ENCODE peak calls at places on chromosome 19, in seven cellular contexts. U is fibroblast of lung, I is astrocyte of the spinal cord, N is GM12864, O is Panc1, Z is Caco-2, C is PC-3. M is an unnamed sample.

GRCh38 chr19:10111405-10111811 is at the start of gene P2RY11:
- DNase-seq in N (peak; percentile 69), C (no peak), I (no peak), Z (no peak), O (no peak), U (no peak), M (no peak)

GRCh38 chr19:35253316-35254286 is 4.8 kb downstream of the LSR start:
- DNase-seq in U (no peak), C (no peak), I (no peak), N (no peak), O (no peak), Z (no peak), M (no peak)

GRCh38 chr19:14479985-14480694 is 5.0 kb upstream of the PTGER1 start:
- DNase-seq in U (peak; percentile 32), Z (no peak), N (no peak), O (no peak), I (no peak), C (peak; percentile 40), M (peak; percentile 45)

GRCh38 chr19:32748948-32749347 is 29.4 kb downstream of the TDRD12 start:
- DNase-seq in N (no peak), U (no peak), Z (no peak), I (no peak), O (no peak), C (no peak), M (no peak)

GRCh38 chr19:48466571-48467325 is 2.4 kb upstream of the CYTH2 start:
- DNase-seq in Z (no peak), C (peak; percentile 40), O (no peak), I (peak; percentile 25), U (no peak), N (no peak), M (peak; percentile 47)

GRCh38 chr19:19719798-19720197 is 13.1 kb downstream of the ZNF14 start:
- DNase-seq in U (no peak), C (no peak), O (no peak), I (no peak), N (no peak), Z (no peak), M (no peak)

GRCh38 chr19:36213793-36214387 is 575 bp downstream of the ZNF565 start:
- DNase-seq in N (peak; percentile 25), I (no peak), Z (no peak), C (peak; percentile 1), O (no peak), U (peak; percentile 4), M (peak; percentile 24)

GRCh38 chr19:12137541-12137940 is 2.6 kb downstream of the ZNF20 start:
- DNase-seq in C (peak; percentile 17), Z (no peak), N (no peak), U (no peak), I (no peak), O (no peak), M (no peak)

GRCh38 chr19:49425922-49426592 is 869 bp downstream of the GFY start:
- DNase-seq in C (peak; percentile 37), Z (peak; percentile 73), N (no peak), I (no peak), U (no peak), O (no peak), M (no peak)

GRCh38 chr19:19655051-19655594 is 8.4 kb downstream of the ATP13A1 start:
- DNase-seq in O (no peak), I (no peak), U (no peak), Z (no peak), N (no peak), C (no peak), M (no peak)

GRCh38 chr19:33804021-33804799 is 7.5 kb downstream of the KCTD15 start:
- DNase-seq in N (no peak), C (peak; percentile 62), Z (no peak), U (peak; percentile 70), O (no peak), I (peak; percentile 70), M (peak; percentile 82)

GRCh38 chr19:53903055-53903680 is 5.9 kb upstream of the CACNG7 start:
- DNase-seq in I (peak; percentile 37), O (no peak), U (peak; percentile 33), N (no peak), C (peak; percentile 84), Z (no peak), M (peak; percentile 60)

GRCh38 chr19:41195675-41196497 is 2.9 kb downstream of the CYP2S1 start:
- DNase-seq in U (peak; percentile 36), C (no peak), N (no peak), I (no peak), Z (no peak), O (no peak), M (peak; percentile 64)

GRCh38 chr19:41193420-41194156 is 569 bp downstream of the CYP2S1 start:
- DNase-seq in Z (no peak), N (no peak), C (peak; percentile 10), I (no peak), O (no peak), U (no peak), M (no peak)

GRCh38 chr19:41192574-41193419 is at the start of gene CYP2S1:
- DNase-seq in Z (peak; percentile 90), C (peak; percentile 57), U (peak; percentile 14), I (no peak), O (no peak), N (no peak), M (no peak)

GRCh38 chr19:41198559-41198958 is 5.5 kb downstream of the CYP2S1 start:
- DNase-seq in I (no peak), N (no peak), Z (no peak), O (no peak), U (no peak), C (no peak), M (no peak)

DNA sequence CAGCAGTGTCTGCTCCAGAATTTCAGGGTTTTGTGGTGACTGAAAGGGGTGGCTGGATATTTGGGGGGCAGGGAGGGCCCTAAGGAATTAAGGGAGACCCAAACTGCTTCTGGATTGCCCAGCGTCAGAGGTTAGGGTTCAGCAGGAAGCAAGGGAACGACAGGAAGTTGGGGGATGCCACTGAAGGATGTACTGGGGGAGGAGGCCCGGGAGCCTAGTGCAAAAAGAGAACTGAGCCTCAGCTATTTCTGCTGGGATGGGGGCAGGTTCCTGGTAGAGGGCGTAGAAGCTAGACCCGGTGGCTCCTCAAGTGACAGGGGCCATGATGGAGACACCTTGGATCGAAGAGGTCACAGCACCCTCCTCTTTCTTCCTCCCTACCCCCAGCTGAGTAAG is 1.1 kb downstream of the CYP2S1 start:
- DNase-seq in C (no peak), O (no peak), I (no peak), U (no peak), Z (no peak), N (no peak), M (no peak)
- H3K4me3 ChIP-seq in C (no peak overlapping the region), O (no peak overlapping the region), I (no peak overlapping the region), U (peak overlapping the region; percentile 59), Z (peak overlapping the region; percentile 85), N (no peak overlapping the region), M (no peak overlapping the region)

DNA sequence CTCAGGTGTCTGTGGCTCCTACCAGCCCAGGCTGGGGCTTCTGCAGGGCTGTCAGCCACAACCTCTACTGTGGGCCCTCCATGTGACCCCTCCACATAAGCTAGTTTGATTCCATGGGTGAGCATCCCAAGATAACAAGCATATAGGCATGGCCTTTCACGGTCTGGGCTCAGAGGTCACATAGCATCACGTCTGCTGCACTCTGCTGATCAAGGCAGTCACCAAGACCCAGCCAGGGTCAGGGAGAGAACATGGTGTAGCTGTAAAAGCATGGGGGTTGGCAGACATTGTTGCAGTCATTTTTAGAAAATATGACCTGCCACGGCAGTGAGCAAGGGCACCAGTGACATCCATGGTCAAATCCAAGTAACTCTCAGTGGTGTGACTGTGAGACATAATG is 698.8 kb downstream of the UQCRFS1 start:
- DNase-seq in I (no peak), N (no peak), C (no peak), O (no peak), U (no peak), Z (no peak), M (no peak)
- TF ChIP-seq CTCF in I (no peak), N (no peak), C (no peak), O (no peak), U (no peak), Z (no peak), M (no peak)

GRCh38 chr19:57324992-57325391 is 4.7 kb downstream of the ZNF543 start:
- DNase-seq in I (no peak), O (no peak), U (no peak), C (no peak), N (no peak), Z (no peak), M (no peak)
- H3K4me3 ChIP-seq in I (no peak overlapping the region), O (no peak overlapping the region), U (no peak overlapping the region), C (no peak overlapping the region), N (no peak overlapping the region), Z (no peak overlapping the region), M (no peak overlapping the region)

GRCh38 chr19:18588611-18589379 is at the start of gene REX1BD:
- DNase-seq in U (peak; percentile 71), C (peak; percentile 75), N (peak; percentile 68), I (peak; percentile 78), Z (peak; percentile 86), O (no peak), M (peak; percentile 92)

GRCh38 chr19:18587962-18588610 is 512 bp upstream of the REX1BD start:
- DNase-seq in N (no peak), O (no peak), I (no peak), Z (no peak), C (no peak), U (no peak), M (no peak)

GRCh38 chr19:18589380-18590272 is 1.0 kb downstream of the REX1BD start:
- DNase-seq in Z (peak; percentile 73), C (peak; percentile 63), U (peak; percentile 48), O (peak; percentile 50), I (peak; percentile 47), N (no peak), M (peak; percentile 57)

GRCh38 chr19:18591735-18592385 is 3.3 kb downstream of the REX1BD start:
- DNase-seq in Z (no peak), U (no peak), I (no peak), N (no peak), O (no peak), C (no peak), M (peak; percentile 83)

DNA sequence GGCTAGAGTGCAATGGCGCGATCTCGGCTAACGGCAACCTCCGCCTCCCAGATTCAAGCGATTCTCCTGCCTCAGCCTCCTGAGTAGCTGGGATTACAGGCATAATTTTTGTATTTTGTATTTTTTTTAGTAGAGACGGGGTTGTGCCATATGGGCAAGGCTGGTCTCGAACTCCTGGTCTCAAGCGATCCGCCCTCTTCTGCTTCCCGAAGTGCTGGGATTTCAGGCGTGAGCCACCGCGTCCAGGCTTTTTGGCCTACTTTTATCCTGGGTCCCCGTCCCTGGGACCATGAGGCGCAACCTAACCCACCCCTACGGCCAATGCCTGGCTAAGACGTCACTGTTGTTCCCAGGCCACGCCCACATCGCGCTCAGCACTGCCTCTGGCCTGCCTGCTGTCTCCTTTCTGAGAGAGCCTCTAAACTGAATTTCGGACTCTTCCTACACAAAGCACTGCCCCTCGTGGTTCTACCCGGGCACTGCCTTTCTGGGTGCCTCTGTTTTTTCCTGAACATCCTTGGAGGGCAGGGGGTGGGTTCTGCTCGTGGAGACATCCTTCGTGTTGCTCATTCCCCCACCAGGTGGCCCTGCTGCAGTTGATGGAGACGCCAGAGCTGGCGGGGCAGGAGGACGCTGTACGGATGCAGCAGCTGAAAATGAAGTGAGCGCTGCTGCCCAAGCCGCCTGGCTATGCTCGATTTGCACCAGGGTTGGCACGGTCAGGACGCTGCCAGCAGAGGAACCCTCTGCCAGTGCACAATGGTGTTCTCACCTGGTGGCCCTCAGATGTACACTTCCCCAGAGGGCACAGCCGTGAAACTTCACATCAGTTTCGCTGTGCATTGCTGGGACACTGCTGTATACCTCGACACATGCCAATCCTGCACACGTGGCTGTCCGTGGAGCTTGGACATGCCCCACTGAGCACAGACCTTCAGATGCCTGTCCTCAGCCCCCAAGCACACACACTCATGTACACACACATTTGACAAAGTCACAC is 2.0 kb downstream of the REX1BD start:
- DNase-seq in N (no peak), I (peak; percentile 69), O (peak; percentile 75), C (no peak), U (peak; percentile 47), Z (peak; percentile 49), M (peak; percentile 49)
- TF ChIP-seq CTCF in N (no peak), I (peak; percentile 54), O (peak; percentile 79), C (no peak), U (peak; percentile 36), Z (no peak), M (no peak)